ENCODE peak calls at places on chromosomes 16 and 17, in seven cellular contexts. W is lower leg skin; J is LHCN-M2; X is mucosa of gallbladder; D is nucleus accumbens; C is endothelial cell; R is CD4-positive, CD25-positive, alpha-beta regulatory T cell. A is an unnamed sample.
A peak's percentile ranks its signal among the peaks of the same experiment; 100 is the strongest.

GRCh38 chr17:14776791-14777190 is 475.9 kb downstream of the HS3ST3B1 start:
- DNase-seq in J (no peak), C (no peak), X (no peak), R (no peak), D (no peak), W (no peak), A (peak; percentile 4)

GRCh38 chr16:57871457-57871856 is 69.2 kb upstream of the KIFC3 start:
- DNase-seq in J (peak; percentile 81), C (no peak), D (no peak), W (no peak), X (no peak), R (no peak), A (peak; percentile 83)

GRCh38 chr16:57422026-57422944 is 17.7 kb downstream of the CCL17 start:
- DNase-seq in D (no peak), J (peak; percentile 73), W (peak; percentile 39), X (peak; percentile 50), C (no peak), R (no peak), A (peak; percentile 71)

GRCh38 chr16:81821422-81822128 is 42.5 kb downstream of the PLCG2 start:
- DNase-seq in W (no peak), C (no peak), J (no peak), D (no peak), R (no peak), X (no peak), A (no peak)

GRCh38 chr17:39138416-39139136 is 12.9 kb downstream of the PLXDC1 start:
- DNase-seq in W (no peak), R (no peak), C (no peak), J (no peak), D (no peak), X (no peak), A (no peak)

GRCh38 chr16:72561-73537 is at the start of gene RHBDF1:
- DNase-seq in R (no peak), C (peak; percentile 64), J (peak; percentile 50), D (no peak), X (peak; percentile 51), W (no peak), A (peak; percentile 44)

GRCh38 chr16:62821771-62822170 is 785.5 kb upstream of the CDH8 start:
- DNase-seq in J (no peak), D (no peak), X (no peak), C (no peak), W (no peak), R (no peak), A (no peak)

GRCh38 chr16:67024384-67024896 is 4.5 kb upstream of the CBFB start:
- DNase-seq in J (no peak), R (no peak), X (no peak), D (no peak), C (no peak), W (no peak), A (no peak)

GRCh38 chr16:82641336-82641984 is 14.7 kb downstream of the CDH13 start:
- DNase-seq in R (no peak), C (no peak), D (no peak), W (no peak), X (no peak), J (peak; percentile 63), A (peak; percentile 78)

GRCh38 chr16:4494746-4495490 is 18.7 kb downstream of the HMOX2 start:
- DNase-seq in W (no peak), R (no peak), D (no peak), C (no peak), J (peak; percentile 70), X (no peak), A (peak; percentile 88)

GRCh38 chr16:77376358-77376757 is 58.5 kb downstream of the ADAMTS18 start:
- DNase-seq in D (no peak), R (no peak), C (no peak), W (no peak), J (no peak), X (no peak), A (no peak)

GRCh38 chr17:27348196-27348595 is 54.3 kb downstream of the WSB1 start:
- DNase-seq in J (no peak), R (no peak), X (no peak), W (no peak), C (no peak), D (no peak), A (no peak)

GRCh38 chr17:51228177-51228576 is 31.7 kb downstream of the MBTD1 start:
- DNase-seq in D (no peak), X (no peak), R (no peak), W (no peak), C (no peak), J (peak; percentile 45), A (no peak)

GRCh38 chr16:75919664-75920063 is 193.4 kb upstream of the CPHXL start:
- DNase-seq in J (peak; percentile 50), R (no peak), X (no peak), C (no peak), W (no peak), D (no peak), A (no peak)

GRCh38 chr17:64230551-64231408 is 32.3 kb downstream of the TEX2 start:
- DNase-seq in W (no peak), C (no peak), D (no peak), J (peak; percentile 81), X (no peak), R (no peak), A (peak; percentile 94)

GRCh38 chr17:72697602-72698146 is 394.8 kb downstream of the SLC39A11 start:
- DNase-seq in X (no peak), C (no peak), D (peak; percentile 11), J (no peak), W (no peak), R (no peak), A (peak; percentile 54)

GRCh38 chr17:79948918-79949645 is 86.6 kb downstream of the TBC1D16 start:
- DNase-seq in R (no peak), C (no peak), D (no peak), X (no peak), W (no peak), J (no peak), A (no peak)

GRCh38 chr16:65388592-65388991 is 266.7 kb upstream of the CDH11 start:
- DNase-seq in J (peak; percentile 11), W (no peak), C (no peak), D (no peak), R (no peak), X (no peak), A (peak; percentile 74)

GRCh38 chr17:64608571-64608981 is 53.5 kb downstream of the SMURF2 start:
- DNase-seq in J (peak; percentile 50), D (no peak), C (no peak), W (no peak), R (no peak), X (no peak), A (peak; percentile 48)